ENCODE peak calls at places on chromosomes 11 and 22, in five cellular contexts. One of them, this sample, is unnamed.

GRCh38 chr11:59154585-59154984 is 11.9 kb downstream of the FAM111A start:
- DNase-seq in Kasumi-1: no peak
- DNase-seq in adrenal gland: no peak
- DNase-seq in NT2/D1: no peak
- DNase-seq in amniotic epithelial cell: peak; percentile 18
- DNase-seq in this sample: no peak

GRCh38 chr11:15918212-15918611 is 438.1 kb downstream of the SOX6 start:
- DNase-seq in Kasumi-1: no peak
- DNase-seq in adrenal gland: no peak
- DNase-seq in NT2/D1: no peak
- DNase-seq in amniotic epithelial cell: no peak
- DNase-seq in this sample: no peak

GRCh38 chr11:36492724-36493304 is 17.3 kb downstream of the TRAF6 start:
- DNase-seq in Kasumi-1: peak; percentile 76
- DNase-seq in adrenal gland: no peak
- DNase-seq in NT2/D1: no peak
- DNase-seq in amniotic epithelial cell: peak; percentile 49
- DNase-seq in this sample: no peak

GRCh38 chr22:43001271-43002197 is 13.4 kb downstream of the PACSIN2 start:
- DNase-seq in Kasumi-1: peak; percentile 54
- DNase-seq in adrenal gland: no peak
- DNase-seq in NT2/D1: no peak
- DNase-seq in amniotic epithelial cell: peak; percentile 72
- DNase-seq in this sample: no peak

GRCh38 chr11:26993965-26994446 is at the start of gene FIBIN:
- DNase-seq in Kasumi-1: no peak
- DNase-seq in adrenal gland: no peak
- DNase-seq in NT2/D1: no peak
- DNase-seq in amniotic epithelial cell: peak; percentile 43
- DNase-seq in this sample: no peak

GRCh38 chr11:65546217-65546958 is 11.8 kb downstream of the LTBP3 start:
- DNase-seq in Kasumi-1: peak; percentile 76
- DNase-seq in adrenal gland: peak; percentile 89
- DNase-seq in NT2/D1: no peak
- DNase-seq in amniotic epithelial cell: peak; percentile 63
- DNase-seq in this sample: peak; percentile 95

GRCh38 chr11:12993626-12994025 is 15.5 kb upstream of the RASSF10 start:
- DNase-seq in Kasumi-1: no peak
- DNase-seq in adrenal gland: no peak
- DNase-seq in NT2/D1: no peak
- DNase-seq in amniotic epithelial cell: no peak
- DNase-seq in this sample: no peak

GRCh38 chr11:44505591-44506054 is 59.8 kb upstream of the CD82 start:
- DNase-seq in Kasumi-1: no peak
- DNase-seq in adrenal gland: no peak
- DNase-seq in NT2/D1: no peak
- DNase-seq in amniotic epithelial cell: peak; percentile 51
- DNase-seq in this sample: no peak

GRCh38 chr22:38177926-38178604 is 3.6 kb downstream of the PLA2G6 start:
- DNase-seq in Kasumi-1: no peak
- DNase-seq in adrenal gland: peak; percentile 91
- DNase-seq in NT2/D1: no peak
- DNase-seq in amniotic epithelial cell: peak; percentile 88
- DNase-seq in this sample: no peak

GRCh38 chr11:101686514-101686913 is 102.7 kb upstream of the TRPC6 start:
- DNase-seq in Kasumi-1: no peak
- DNase-seq in adrenal gland: no peak
- DNase-seq in NT2/D1: no peak
- DNase-seq in amniotic epithelial cell: peak; percentile 17
- DNase-seq in this sample: no peak

GRCh38 chr11:27991731-27992130 is 116.2 kb downstream of the KIF18A start:
- DNase-seq in Kasumi-1: no peak
- DNase-seq in adrenal gland: no peak
- DNase-seq in NT2/D1: no peak
- DNase-seq in amniotic epithelial cell: peak; percentile 44
- DNase-seq in this sample: no peak

GRCh38 chr11:122882189-122882808 is at the start of gene JHY:
- DNase-seq in Kasumi-1: no peak
- DNase-seq in adrenal gland: no peak
- DNase-seq in NT2/D1: no peak
- DNase-seq in amniotic epithelial cell: no peak
- DNase-seq in this sample: no peak

GRCh38 chr22:20148414-20148813 is 2.4 kb downstream of the CCDC188 start:
- DNase-seq in Kasumi-1: no peak
- DNase-seq in adrenal gland: no peak
- DNase-seq in NT2/D1: no peak
- DNase-seq in amniotic epithelial cell: no peak
- DNase-seq in this sample: no peak

This sample was measured in lung.